ENCODE peak calls at places on chromosomes 11 and 22, in five cellular contexts. One of them, this sample, is unnamed.

GRCh38 chr11:3090096-3090901 is 33.1 kb upstream of the CARS1 start:
- DNase-seq in fibroblast of mammary gland: no peak
- DNase-seq in right lobe of liver: no peak
- DNase-seq in epithelial cell of proximal tubule: no peak
- DNase-seq in tibial nerve: no peak
- DNase-seq in this sample: no peak

GRCh38 chr11:117946196-117946841 is 17.1 kb upstream of the TMPRSS13 start:
- DNase-seq in right lobe of liver: no peak
- DNase-seq in tibial nerve: no peak
- DNase-seq in fibroblast of mammary gland: no peak
- DNase-seq in epithelial cell of proximal tubule: no peak
- DNase-seq in this sample: no peak

GRCh38 chr11:66867425-66868040 is 10.7 kb downstream of the LRFN4 start:
- DNase-seq in epithelial cell of proximal tubule: no peak
- DNase-seq in right lobe of liver: peak; percentile 28
- DNase-seq in fibroblast of mammary gland: no peak
- DNase-seq in tibial nerve: no peak
- DNase-seq in this sample: no peak

GRCh38 chr22:43376765-43377485 is 33.8 kb upstream of the SCUBE1 start:
- DNase-seq in epithelial cell of proximal tubule: no peak
- DNase-seq in right lobe of liver: no peak
- DNase-seq in tibial nerve: no peak
- DNase-seq in fibroblast of mammary gland: no peak
- DNase-seq in this sample: no peak

GRCh38 chr22:29427176-29427760 is 11.1 kb upstream of the RFPL1 start:
- DNase-seq in fibroblast of mammary gland: peak; percentile 5
- DNase-seq in right lobe of liver: no peak
- DNase-seq in tibial nerve: no peak
- DNase-seq in epithelial cell of proximal tubule: no peak
- DNase-seq in this sample: no peak

GRCh38 chr11:9138612-9139579 is 47.5 kb upstream of the SCUBE2 start:
- DNase-seq in fibroblast of mammary gland: peak; percentile 92
- DNase-seq in right lobe of liver: peak; percentile 27
- DNase-seq in epithelial cell of proximal tubule: peak; percentile 62
- DNase-seq in tibial nerve: peak; percentile 34
- DNase-seq in this sample: peak; percentile 34

GRCh38 chr11:109590782-109591181 is 168.8 kb downstream of the C11orf87 start:
- DNase-seq in fibroblast of mammary gland: no peak
- DNase-seq in right lobe of liver: no peak
- DNase-seq in epithelial cell of proximal tubule: no peak
- DNase-seq in tibial nerve: no peak
- DNase-seq in this sample: no peak

GRCh38 chr11:61290905-61291690 is 4.0 kb downstream of the VWCE start:
- DNase-seq in fibroblast of mammary gland: no peak
- DNase-seq in tibial nerve: no peak
- DNase-seq in right lobe of liver: no peak
- DNase-seq in epithelial cell of proximal tubule: no peak
- DNase-seq in this sample: no peak

GRCh38 chr22:40919446-40919845 is 31.7 kb upstream of the RBX1 start:
- DNase-seq in fibroblast of mammary gland: no peak
- DNase-seq in right lobe of liver: no peak
- DNase-seq in tibial nerve: no peak
- DNase-seq in epithelial cell of proximal tubule: no peak
- DNase-seq in this sample: no peak

GRCh38 chr11:69644071-69644961 is 3.4 kb downstream of the CCND1 start:
- DNase-seq in fibroblast of mammary gland: peak; percentile 87
- DNase-seq in right lobe of liver: peak; percentile 64
- DNase-seq in tibial nerve: peak; percentile 25
- DNase-seq in epithelial cell of proximal tubule: no peak
- DNase-seq in this sample: peak; percentile 91

GRCh38 chr11:110349109-110349996 is 52.9 kb upstream of the RDX start:
- DNase-seq in tibial nerve: no peak
- DNase-seq in fibroblast of mammary gland: no peak
- DNase-seq in epithelial cell of proximal tubule: no peak
- DNase-seq in right lobe of liver: no peak
- DNase-seq in this sample: no peak

GRCh38 chr22:36773935-36774334 is 2.0 kb downstream of the IFT27 start:
- DNase-seq in fibroblast of mammary gland: peak; percentile 61
- DNase-seq in right lobe of liver: no peak
- DNase-seq in tibial nerve: no peak
- DNase-seq in epithelial cell of proximal tubule: no peak
- DNase-seq in this sample: no peak

GRCh38 chr11:73252577-73253191 is 19.5 kb upstream of the P2RY6 start:
- DNase-seq in epithelial cell of proximal tubule: no peak
- DNase-seq in right lobe of liver: no peak
- DNase-seq in fibroblast of mammary gland: no peak
- DNase-seq in tibial nerve: no peak
- DNase-seq in this sample: no peak

GRCh38 chr11:479311-479710 is 27.7 kb downstream of the RNH1 start:
- DNase-seq in epithelial cell of proximal tubule: no peak
- DNase-seq in fibroblast of mammary gland: no peak
- DNase-seq in tibial nerve: no peak
- DNase-seq in right lobe of liver: no peak
- DNase-seq in this sample: no peak

GRCh38 chr11:76208829-76209670 is 2.7 kb upstream of the WNT11 start:
- DNase-seq in fibroblast of mammary gland: peak; percentile 28
- DNase-seq in right lobe of liver: peak; percentile 88
- DNase-seq in epithelial cell of proximal tubule: no peak
- DNase-seq in tibial nerve: peak; percentile 56
- DNase-seq in this sample: no peak

DNA sequence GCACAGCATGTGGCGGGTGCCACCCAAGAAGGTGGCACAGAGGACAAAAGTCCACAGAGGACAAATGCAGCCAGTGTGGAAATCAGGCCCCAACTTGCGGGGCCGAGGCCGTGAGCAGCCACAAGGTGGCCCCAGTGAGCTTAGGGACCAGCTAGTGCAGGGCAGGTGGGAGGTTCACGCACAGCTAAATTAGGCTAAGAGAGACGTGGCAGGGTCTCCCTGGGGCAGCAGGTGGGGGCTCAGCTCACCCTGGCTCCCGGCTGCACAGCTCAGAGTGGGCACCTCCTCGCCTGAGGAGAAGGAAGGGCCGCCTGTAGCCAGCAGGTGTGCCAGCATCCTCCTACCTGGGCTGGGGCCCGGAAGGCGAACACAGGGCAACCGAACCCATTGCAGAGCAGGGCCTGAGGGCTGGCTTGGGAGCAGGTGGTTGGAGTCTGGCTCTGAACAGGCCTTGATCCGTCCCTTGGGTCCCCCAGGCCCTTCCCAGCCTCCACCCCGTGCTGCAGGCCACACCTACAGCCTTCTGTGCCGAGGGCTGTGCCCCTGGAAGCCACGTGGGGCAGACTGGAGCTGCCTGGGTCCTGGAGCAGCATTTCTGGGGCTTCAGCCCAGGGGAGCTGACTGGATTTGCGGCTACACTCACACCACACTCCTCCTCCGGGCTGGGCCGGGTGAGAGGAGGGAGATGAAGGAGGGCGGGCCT is 26.1 kb upstream of the CELSR1 start:
- DNase-seq in fibroblast of mammary gland: peak; percentile 34
- DNase-seq in tibial nerve: peak; percentile 79
- DNase-seq in right lobe of liver: peak; percentile 85
- DNase-seq in epithelial cell of proximal tubule: no peak
- DNase-seq in this sample: no peak
- TF ChIP-seq CTCF in fibroblast of mammary gland: peak; percentile 72
- TF ChIP-seq CTCF in tibial nerve: peak; percentile 86
- TF ChIP-seq CTCF in right lobe of liver: peak; percentile 73
- TF ChIP-seq CTCF in epithelial cell of proximal tubule: peak; percentile 82
- TF ChIP-seq CTCF in this sample: peak; percentile 89

DNA sequence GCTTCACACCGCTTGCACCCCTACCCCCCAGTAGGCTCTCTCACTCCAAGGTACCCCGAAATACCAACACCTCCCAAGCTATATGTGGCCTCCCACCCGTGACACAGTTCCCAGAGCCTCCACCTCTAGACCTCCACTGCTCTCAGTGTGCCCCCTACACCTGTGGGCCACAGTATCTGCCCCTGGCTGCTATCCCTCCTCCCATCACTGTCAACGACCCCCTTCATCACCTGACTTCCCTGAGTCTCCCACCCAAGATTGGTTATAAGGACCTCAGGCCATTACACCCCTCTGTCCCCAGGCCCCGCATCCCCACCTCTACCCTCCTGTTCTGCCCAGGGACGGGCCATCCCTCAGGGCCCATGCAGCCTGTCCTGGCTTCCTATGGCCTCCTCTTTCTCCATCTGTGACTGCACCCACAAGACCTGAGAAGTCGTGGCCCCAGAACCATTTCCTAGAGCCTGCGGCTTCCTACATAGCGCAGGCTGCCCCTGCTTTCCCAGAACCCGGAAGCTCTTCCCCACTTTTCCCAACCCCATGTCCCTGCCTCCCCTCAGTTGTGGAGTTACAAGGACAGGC is 734 bp downstream of the ACR start:
- DNase-seq in right lobe of liver: no peak
- DNase-seq in epithelial cell of proximal tubule: no peak
- DNase-seq in tibial nerve: no peak
- DNase-seq in fibroblast of mammary gland: no peak
- DNase-seq in this sample: no peak
- H3K4me3 ChIP-seq in right lobe of liver: no peak overlapping the region
- H3K4me3 ChIP-seq in epithelial cell of proximal tubule: no peak overlapping the region
- H3K4me3 ChIP-seq in tibial nerve: no peak overlapping the region
- H3K4me3 ChIP-seq in fibroblast of mammary gland: no peak overlapping the region
- H3K4me3 ChIP-seq in this sample: no peak overlapping the region

GRCh38 chr11:126059238-126059761 is 3.4 kb downstream of the CDON start:
- DNase-seq in tibial nerve: no peak
- DNase-seq in epithelial cell of proximal tubule: no peak
- DNase-seq in fibroblast of mammary gland: no peak
- DNase-seq in right lobe of liver: no peak
- DNase-seq in this sample: no peak

GRCh38 chr11:126062679-126063509 is at the start of gene CDON:
- DNase-seq in fibroblast of mammary gland: peak; percentile 90
- DNase-seq in tibial nerve: peak; percentile 91
- DNase-seq in epithelial cell of proximal tubule: peak; percentile 59
- DNase-seq in right lobe of liver: peak; percentile 94
- DNase-seq in this sample: peak; percentile 73

GRCh38 chr11:126063510-126063858 is 818 bp upstream of the CDON start:
- DNase-seq in tibial nerve: no peak
- DNase-seq in epithelial cell of proximal tubule: no peak
- DNase-seq in right lobe of liver: peak; percentile 63
- DNase-seq in fibroblast of mammary gland: no peak
- DNase-seq in this sample: no peak

GRCh38 chr11:126060651-126061220 is 1.9 kb downstream of the CDON start:
- DNase-seq in right lobe of liver: no peak
- DNase-seq in fibroblast of mammary gland: no peak
- DNase-seq in epithelial cell of proximal tubule: no peak
- DNase-seq in tibial nerve: no peak
- DNase-seq in this sample: no peak

DNA sequence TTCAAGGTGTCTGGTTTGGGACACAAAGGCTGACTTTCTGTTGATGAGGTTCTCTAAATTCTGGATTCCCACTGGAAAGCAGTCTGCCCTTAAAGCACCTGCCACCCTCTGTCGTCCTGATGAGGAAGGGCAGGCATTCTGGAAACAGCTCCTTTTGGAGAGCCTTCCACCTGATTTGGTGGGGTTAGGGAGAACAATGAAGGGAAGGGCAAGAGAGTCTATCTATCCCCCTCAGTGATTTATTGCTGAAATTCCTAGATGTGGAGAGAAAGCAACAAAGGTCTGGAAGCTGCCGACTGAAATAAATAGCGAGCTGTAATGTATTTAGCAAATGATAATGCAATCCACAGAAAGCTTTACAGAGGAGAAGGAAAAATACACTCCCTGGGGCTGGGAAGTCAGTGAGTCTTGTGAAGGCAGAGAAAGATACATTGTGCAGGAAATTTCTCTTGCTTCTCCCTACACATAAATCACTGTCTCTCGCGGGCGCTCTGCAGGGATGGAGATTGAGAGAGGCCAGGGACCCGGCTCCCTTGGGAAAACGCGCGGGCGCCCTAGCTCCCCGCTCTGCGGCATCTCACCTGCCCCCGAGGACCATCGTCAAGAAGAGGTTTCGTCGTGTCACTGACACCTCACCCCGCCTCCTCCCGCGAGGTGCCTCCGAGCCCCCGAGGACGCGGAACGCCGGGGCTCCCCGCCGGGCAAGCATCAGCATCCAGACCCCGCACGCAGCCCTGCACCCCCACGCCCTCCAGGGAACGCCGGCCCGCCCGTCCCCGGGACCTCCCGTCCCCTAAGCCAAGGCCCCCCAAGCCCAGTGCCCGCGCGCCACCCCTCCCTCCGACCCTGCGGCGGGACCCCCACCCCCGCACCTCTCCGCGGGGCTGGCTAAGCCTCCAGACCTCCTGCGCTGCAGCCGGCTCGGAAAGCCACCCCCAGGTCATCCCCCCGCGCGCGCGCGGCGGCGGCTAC is 673 bp downstream of the CDON start:
- DNase-seq in tibial nerve: no peak
- DNase-seq in epithelial cell of proximal tubule: no peak
- DNase-seq in fibroblast of mammary gland: peak; percentile 52
- DNase-seq in right lobe of liver: peak; percentile 40
- DNase-seq in this sample: no peak
- TF ChIP-seq CTCF in tibial nerve: peak; percentile 31
- TF ChIP-seq CTCF in epithelial cell of proximal tubule: peak; percentile 79
- TF ChIP-seq CTCF in fibroblast of mammary gland: peak; percentile 73
- TF ChIP-seq CTCF in right lobe of liver: peak; percentile 65
- TF ChIP-seq CTCF in this sample: peak; percentile 71

DNA sequence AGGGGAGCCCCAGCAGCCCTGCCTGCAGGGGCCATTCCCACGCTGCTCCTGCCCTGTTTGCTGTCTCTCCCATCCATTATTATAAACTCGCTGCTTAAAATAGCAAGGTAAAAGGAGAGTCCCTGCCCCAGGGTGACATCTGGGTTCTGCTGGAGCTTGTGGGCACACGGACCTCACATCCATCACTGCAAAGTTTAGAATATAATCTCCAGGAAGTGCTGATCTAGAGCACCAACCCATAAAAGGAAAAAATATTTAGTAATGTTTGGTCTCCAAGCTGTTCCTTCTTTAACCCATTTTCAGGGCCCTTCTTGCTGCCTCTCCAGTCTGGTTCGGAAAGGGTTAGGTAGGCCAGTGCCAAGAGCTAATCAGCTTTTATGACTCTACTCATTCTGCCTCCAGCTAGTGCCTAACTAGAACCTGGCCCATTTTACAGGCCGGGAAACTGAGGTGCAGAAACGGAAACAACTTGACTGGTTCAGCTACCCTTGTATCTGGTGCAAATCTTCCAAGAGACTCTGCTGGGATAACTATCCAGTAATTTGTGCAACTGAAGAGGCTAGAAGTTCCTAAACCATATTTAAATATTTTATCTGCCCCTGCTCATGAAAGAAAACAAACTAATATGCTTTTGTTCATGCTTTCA is 37.5 kb downstream of the IRAG1 start:
- DNase-seq in tibial nerve: no peak
- DNase-seq in right lobe of liver: no peak
- DNase-seq in epithelial cell of proximal tubule: no peak
- DNase-seq in fibroblast of mammary gland: no peak
- DNase-seq in this sample: no peak
- H3K4me3 ChIP-seq in tibial nerve: no peak overlapping the region
- H3K4me3 ChIP-seq in right lobe of liver: no peak overlapping the region
- H3K4me3 ChIP-seq in epithelial cell of proximal tubule: no peak overlapping the region
- H3K4me3 ChIP-seq in fibroblast of mammary gland: no peak overlapping the region
- H3K4me3 ChIP-seq in this sample: no peak overlapping the region

GRCh38 chr11:32430586-32431357 is 4.6 kb downstream of the WT1 start:
- DNase-seq in right lobe of liver: no peak
- DNase-seq in epithelial cell of proximal tubule: no peak
- DNase-seq in tibial nerve: no peak
- DNase-seq in fibroblast of mammary gland: no peak
- DNase-seq in this sample: no peak
- TF ChIP-seq CTCF in right lobe of liver: peak; percentile 30
- TF ChIP-seq CTCF in epithelial cell of proximal tubule: peak; percentile 37
- TF ChIP-seq CTCF in tibial nerve: no peak
- TF ChIP-seq CTCF in fibroblast of mammary gland: peak; percentile 31
- TF ChIP-seq CTCF in this sample: no peak

This sample was measured in retinal pigment epithelial cell.